ENCODE peak calls at places on chromosomes 6 and 20, in nine cellular contexts. J is activated naive CD8-positive, alpha-beta T cell treated with anti-CD3 and anti-CD28 coated beads, Interleukin-2, amount 10 ng/mL, durations not matched to agents 7 days and 5 days; K is DMS153; H is astrocyte of the cerebellum; P is fibroblast of villous mesenchyme; B is GDM1; U is HFFc6; I is Peyer's patch; G is uterus. O is an unnamed sample.

GRCh38 chr6:109526905-109527628 is 44.0 kb upstream of the ZBTB24 start:
- DNase-seq in U (peak), P (peak), H (peak), K (peak), I (peak), B (peak), J (peak), G (no peak), O (peak)

GRCh38 chr20:25860531-25861150 is 164.0 kb upstream of the ZNF337 start:
- DNase-seq in K (no peak), J (peak), P (no peak), G (no peak), I (no peak), U (no peak), H (no peak), B (no peak), O (no peak)

GRCh38 chr20:34364013-34364382 is 925 bp downstream of the ITCH start:
- DNase-seq in I (no peak), G (peak), J (no peak), U (peak), B (no peak), P (peak), H (no peak), K (no peak), O (no peak)

GRCh38 chr6:11770546-11771466 is 7.8 kb downstream of the ADTRP start:
- DNase-seq in G (peak), I (peak), K (no peak), P (peak), H (peak), J (no peak), B (no peak), U (peak), O (no peak)

GRCh38 chr6:118776607-118777549 is 117.1 kb upstream of the ASF1A start:
- DNase-seq in G (peak), I (peak), J (no peak), H (peak), B (peak), K (peak), U (peak), P (peak), O (peak)

GRCh38 chr20:37389241-37389747 is 43.4 kb downstream of the SRC start:
- DNase-seq in U (no peak), P (no peak), J (no peak), B (no peak), H (no peak), I (no peak), G (no peak), K (no peak), O (no peak)

GRCh38 chr6:165889636-165890403 is 226.8 kb upstream of the PDE10A start:
- DNase-seq in P (peak), J (no peak), H (peak), B (no peak), U (no peak), I (no peak), G (no peak), K (no peak), O (no peak)

GRCh38 chr6:24855389-24856245 is 56.9 kb upstream of the ARMH2 start:
- DNase-seq in U (peak), H (peak), B (peak), G (peak), J (no peak), I (peak), P (peak), K (peak), O (peak)

GRCh38 chr6:20952605-20953004 is 418.3 kb downstream of the CDKAL1 start:
- DNase-seq in U (peak), I (no peak), B (no peak), K (peak), P (peak), H (peak), J (no peak), G (no peak), O (no peak)